ENCODE peak calls at places on chromosome 6, in four cellular contexts. Z is IMR-90, G is uterus, B is heart left ventricle. R is an unnamed sample. For H3K4me1, the result is how much of the 10 kb centered on the place peaks cover.

GRCh38 chr6:122151066-122151465 is 248.4 kb upstream of the HSF2 start:
- DNase-seq in Z (no peak), G (no peak), B (no peak), R (no peak)

GRCh38 chr6:72850469-72850868 is 228.6 kb downstream of the KCNQ5 start:
- DNase-seq in Z (no peak), G (no peak), B (no peak), R (no peak)

GRCh38 chr6:41940759-41941279 is 789 bp downstream of the CCND3 start:
- DNase-seq in Z (peak), G (peak), B (peak), R (peak)

GRCh38 chr6:39018103-39018502 is 30.5 kb upstream of the GLP1R start:
- DNase-seq in Z (no peak), G (no peak), B (peak), R (no peak)

GRCh38 chr6:16355699-16356481 is 117.5 kb downstream of the GMPR start:
- DNase-seq in Z (no peak), G (no peak), B (no peak), R (no peak)

GRCh38 chr6:72856801-72857200 is 234.9 kb downstream of the KCNQ5 start:
- DNase-seq in Z (no peak), G (no peak), B (no peak), R (no peak)

GRCh38 chr6:63816979-63817436 is 181.4 kb downstream of the PHF3 start:
- DNase-seq in Z (peak), G (no peak), B (no peak), R (no peak)

GRCh38 chr6:107641500-107641931 is 151.6 kb downstream of the SOBP start:
- DNase-seq in Z (no peak), G (no peak), B (peak), R (no peak)

GRCh38 chr6:44301782-44302564 is 11.2 kb downstream of the AARS2 start:
- DNase-seq in Z (no peak), G (no peak), B (no peak), R (no peak)

GRCh38 chr6:135083992-135084915 is 29.6 kb upstream of the HBS1L start:
- DNase-seq in Z (no peak), G (no peak), B (no peak), R (no peak)

GRCh38 chr6:106377061-106377540 is 16.6 kb downstream of the CRYBG1 start:
- DNase-seq in Z (peak), G (no peak), B (no peak), R (no peak)

GRCh38 chr6:33633462-33634158 is 12.5 kb downstream of the ITPR3 start:
- DNase-seq in Z (peak), G (peak), B (peak), R (peak)
- TF ChIP-seq POLR2A in Z (no peak), G (peak), B (no peak), R (no peak)

GRCh38 chr6:35589904-35590303 is 77.2 kb upstream of the TULP1 start:
- DNase-seq in Z (no peak), G (no peak), B (no peak), R (peak)

GRCh38 chr6:35590622-35591066 is 77.9 kb upstream of the TULP1 start:
- DNase-seq in Z (no peak), G (peak), B (peak), R (peak)

GRCh38 chr6:35594503-35595186 is 81.9 kb upstream of the TULP1 start:
- DNase-seq in Z (no peak), G (no peak), B (no peak), R (no peak)

GRCh38 chr6:35589201-35589739 is 76.6 kb upstream of the TULP1 start:
- DNase-seq in Z (no peak), G (no peak), B (no peak), R (no peak)

GRCh38 chr6:35592178-35592577 is 79.5 kb upstream of the TULP1 start:
- DNase-seq in Z (no peak), G (no peak), B (no peak), R (no peak)
- H3K4me1 ChIP-seq in Z (under half), G (under half), B (under half), R (half or more)

DNA sequence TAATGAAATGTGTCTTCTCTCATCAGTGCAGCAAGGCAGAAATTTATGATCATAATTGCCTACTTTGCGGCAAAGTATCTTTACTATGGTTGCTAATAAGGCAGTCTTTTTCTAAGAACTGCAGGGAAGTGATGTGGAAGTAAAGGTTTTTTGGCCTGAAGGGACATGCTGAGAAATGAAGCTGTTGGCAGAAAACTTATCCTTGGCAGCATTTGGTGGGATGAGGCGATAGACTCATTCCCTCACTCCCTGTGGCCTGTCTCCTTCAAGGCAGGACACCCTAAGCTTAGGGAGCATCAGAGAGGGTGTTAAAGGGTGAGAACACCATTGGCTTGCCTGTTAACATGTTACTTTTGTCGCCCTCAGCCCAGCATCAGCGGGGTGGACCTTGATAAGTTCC is 48.8 kb downstream of the SCGN start:
- DNase-seq in Z (no peak), G (no peak), B (no peak), R (no peak)
- TF ChIP-seq POLR2A in Z (no peak), G (no peak), B (no peak), R (no peak)

DNA sequence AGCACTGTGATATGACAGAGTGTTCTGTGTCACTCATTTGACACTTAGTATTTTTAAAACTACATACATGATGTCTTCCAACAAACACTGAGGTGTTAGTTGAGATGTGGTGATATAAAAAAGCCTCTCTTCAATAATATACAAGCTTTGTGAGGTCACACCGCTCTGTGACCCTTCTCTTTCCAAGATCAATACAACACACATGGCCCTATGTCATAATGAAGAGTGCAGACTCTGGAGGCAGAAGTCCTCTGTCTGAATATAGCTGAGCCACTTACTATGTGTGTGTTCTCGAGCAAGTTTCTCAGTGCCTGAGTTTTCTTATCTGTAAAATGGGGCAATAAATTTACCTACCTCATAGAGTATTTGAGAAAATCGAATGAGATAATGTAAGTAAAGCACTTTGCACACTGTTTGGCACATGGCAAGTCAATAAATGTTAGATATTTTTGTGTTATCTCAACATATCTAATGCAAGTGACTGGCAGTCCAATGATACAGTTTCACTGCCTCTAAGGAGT is 499.0 kb upstream of the MARCKS start:
- DNase-seq in Z (no peak), G (no peak), B (no peak), R (no peak)
- H3K4me1 ChIP-seq in Z (under half), G (under half), B (under half), R (under half)

GRCh38 chr6:149477544-149477943 is 7.3 kb downstream of the ZC3H12D start:
- DNase-seq in Z (no peak), G (no peak), B (no peak), R (peak)

GRCh38 chr6:149483302-149483701 is 1.5 kb downstream of the ZC3H12D start:
- DNase-seq in Z (no peak), G (no peak), B (no peak), R (no peak)

GRCh38 chr6:149478631-149479314 is 6.0 kb downstream of the ZC3H12D start:
- DNase-seq in Z (no peak), G (no peak), B (no peak), R (no peak)

GRCh38 chr6:149482542-149483261 is 2.1 kb downstream of the ZC3H12D start:
- DNase-seq in Z (no peak), G (no peak), B (no peak), R (no peak)

GRCh38 chr6:149480502-149481280 is 4.1 kb downstream of the ZC3H12D start:
- DNase-seq in Z (no peak), G (no peak), B (no peak), R (no peak)
- TF ChIP-seq POLR2A in Z (no peak), G (no peak), B (no peak), R (no peak)

DNA sequence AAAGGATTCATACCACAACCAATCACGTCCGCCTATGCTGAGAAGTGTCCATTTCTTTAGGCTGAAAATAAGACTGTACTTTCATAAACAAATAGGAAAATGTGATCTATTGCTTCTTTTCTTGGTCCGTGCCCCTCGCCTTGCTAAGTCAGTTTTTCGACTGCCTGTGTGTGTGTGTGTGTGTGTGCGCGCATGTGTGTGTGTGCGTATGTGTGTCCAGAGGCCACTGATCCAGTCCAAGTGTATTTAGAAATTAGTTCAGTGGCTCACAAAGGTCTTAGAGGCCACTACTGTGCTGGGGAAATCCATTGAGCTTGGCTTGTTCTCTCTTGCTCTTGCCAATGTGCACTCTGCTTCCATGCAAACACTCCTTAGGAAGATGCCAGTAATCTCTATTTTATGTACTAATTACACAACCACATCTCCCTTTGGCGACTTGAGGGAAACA is 50.5 kb downstream of the SLC22A23 start:
- DNase-seq in Z (no peak), G (no peak), B (no peak), R (peak)
- H3K4me1 ChIP-seq in Z (under half), G (under half), B (under half), R (under half)

GRCh38 chr6:136803589-136803988 is 11.3 kb upstream of the MAP3K5 start:
- DNase-seq in Z (no peak), G (no peak), B (no peak), R (no peak)
- TF ChIP-seq POLR2A in Z (no peak), G (no peak), B (no peak), R (no peak)

R was measured in sigmoid colon.